ENCODE peak calls at places on chromosomes 3 and 15, in five cellular contexts. One of them, this sample, is unnamed.

GRCh38 chr3:120111898-120112297 is 17.7 kb upstream of the GSK3B start:
- DNase-seq in IMR-90: no peak
- DNase-seq in H9: no peak
- DNase-seq in H1: no peak
- DNase-seq in mesenchymal stem cell: no peak
- DNase-seq in this sample: no peak

GRCh38 chr15:50183112-50183794 is 1.3 kb downstream of the SLC27A2 start:
- DNase-seq in IMR-90: no peak
- DNase-seq in H9: no peak
- DNase-seq in H1: no peak
- DNase-seq in mesenchymal stem cell: no peak
- DNase-seq in this sample: no peak

GRCh38 chr3:36097180-36097579 is 283.1 kb upstream of the STAC start:
- DNase-seq in IMR-90: no peak
- DNase-seq in H9: no peak
- DNase-seq in H1: no peak
- DNase-seq in mesenchymal stem cell: no peak
- DNase-seq in this sample: no peak

GRCh38 chr15:90046846-90047481 is 45.8 kb downstream of the ZNF710 start:
- DNase-seq in IMR-90: no peak
- DNase-seq in H9: no peak
- DNase-seq in H1: no peak
- DNase-seq in mesenchymal stem cell: no peak
- DNase-seq in this sample: no peak

GRCh38 chr15:59384507-59384906 is 11.8 kb upstream of the MYO1E start:
- DNase-seq in IMR-90: no peak
- DNase-seq in H9: no peak
- DNase-seq in H1: no peak
- DNase-seq in mesenchymal stem cell: no peak
- DNase-seq in this sample: no peak

GRCh38 chr15:101307048-101307896 is 12.2 kb upstream of the SNRPA1 start:
- DNase-seq in IMR-90: no peak
- DNase-seq in H9: peak; percentile 22
- DNase-seq in H1: peak; percentile 39
- DNase-seq in mesenchymal stem cell: no peak
- DNase-seq in this sample: no peak

GRCh38 chr3:45693941-45694521 is 4.8 kb downstream of the SACM1L start:
- DNase-seq in IMR-90: no peak
- DNase-seq in H9: no peak
- DNase-seq in H1: no peak
- DNase-seq in mesenchymal stem cell: peak; percentile 15
- DNase-seq in this sample: no peak

GRCh38 chr3:101240719-101241118 is 79.7 kb downstream of the IMPG2 start:
- DNase-seq in IMR-90: no peak
- DNase-seq in H9: no peak
- DNase-seq in H1: no peak
- DNase-seq in mesenchymal stem cell: no peak
- DNase-seq in this sample: no peak

GRCh38 chr15:57302640-57303257 is 73.6 kb upstream of the CGNL1 start:
- DNase-seq in IMR-90: no peak
- DNase-seq in H9: no peak
- DNase-seq in H1: peak; percentile 44
- DNase-seq in mesenchymal stem cell: no peak
- DNase-seq in this sample: no peak

GRCh38 chr3:49469037-49469875 is 811 bp upstream of the DAG1 start:
- DNase-seq in IMR-90: peak; percentile 68
- DNase-seq in H9: peak; percentile 88
- DNase-seq in H1: peak; percentile 69
- DNase-seq in mesenchymal stem cell: peak; percentile 90
- DNase-seq in this sample: no peak

GRCh38 chr3:141952611-141953010 is 76.2 kb downstream of the ATP1B3 start:
- DNase-seq in IMR-90: no peak
- DNase-seq in H9: no peak
- DNase-seq in H1: no peak
- DNase-seq in mesenchymal stem cell: no peak
- DNase-seq in this sample: no peak

GRCh38 chr15:67197364-67197695 is 57.1 kb downstream of the AAGAB start:
- DNase-seq in IMR-90: no peak
- DNase-seq in H9: no peak
- DNase-seq in H1: no peak
- DNase-seq in mesenchymal stem cell: peak; percentile 47
- DNase-seq in this sample: no peak
- H3K23ac ChIP-seq in IMR-90: peak overlapping the region; percentile 69
- H3K23ac ChIP-seq in H9: no peak overlapping the region
- H3K23ac ChIP-seq in H1: no peak overlapping the region
- H3K23ac ChIP-seq in mesenchymal stem cell: no peak overlapping the region
- H3K23ac ChIP-seq in this sample: no peak overlapping the region

GRCh38 chr15:73594109-73594508 is 39.1 kb downstream of the NPTN start:
- DNase-seq in IMR-90: no peak
- DNase-seq in H9: no peak
- DNase-seq in H1: no peak
- DNase-seq in mesenchymal stem cell: no peak
- DNase-seq in this sample: no peak
- H3K4ac ChIP-seq in IMR-90: no peak overlapping the region
- H3K4ac ChIP-seq in H9: no peak overlapping the region
- H3K4ac ChIP-seq in H1: no peak overlapping the region
- H3K4ac ChIP-seq in mesenchymal stem cell: no peak overlapping the region
- H3K4ac ChIP-seq in this sample: no peak overlapping the region

GRCh38 chr3:132721479-132722164 is 587 bp downstream of the NPHP3 start:
- DNase-seq in IMR-90: peak; percentile 67
- DNase-seq in H9: peak; percentile 73
- DNase-seq in H1: peak; percentile 78
- DNase-seq in mesenchymal stem cell: peak; percentile 81
- DNase-seq in this sample: peak; percentile 59
- H3K18ac ChIP-seq in IMR-90: peak overlapping the region; percentile 22
- H3K18ac ChIP-seq in H9: peak overlapping the region; percentile 66
- H3K18ac ChIP-seq in H1: peak overlapping the region; percentile 65
- H3K18ac ChIP-seq in mesenchymal stem cell: peak overlapping the region; percentile 98
- H3K18ac ChIP-seq in this sample: peak overlapping the region; percentile 97

DNA sequence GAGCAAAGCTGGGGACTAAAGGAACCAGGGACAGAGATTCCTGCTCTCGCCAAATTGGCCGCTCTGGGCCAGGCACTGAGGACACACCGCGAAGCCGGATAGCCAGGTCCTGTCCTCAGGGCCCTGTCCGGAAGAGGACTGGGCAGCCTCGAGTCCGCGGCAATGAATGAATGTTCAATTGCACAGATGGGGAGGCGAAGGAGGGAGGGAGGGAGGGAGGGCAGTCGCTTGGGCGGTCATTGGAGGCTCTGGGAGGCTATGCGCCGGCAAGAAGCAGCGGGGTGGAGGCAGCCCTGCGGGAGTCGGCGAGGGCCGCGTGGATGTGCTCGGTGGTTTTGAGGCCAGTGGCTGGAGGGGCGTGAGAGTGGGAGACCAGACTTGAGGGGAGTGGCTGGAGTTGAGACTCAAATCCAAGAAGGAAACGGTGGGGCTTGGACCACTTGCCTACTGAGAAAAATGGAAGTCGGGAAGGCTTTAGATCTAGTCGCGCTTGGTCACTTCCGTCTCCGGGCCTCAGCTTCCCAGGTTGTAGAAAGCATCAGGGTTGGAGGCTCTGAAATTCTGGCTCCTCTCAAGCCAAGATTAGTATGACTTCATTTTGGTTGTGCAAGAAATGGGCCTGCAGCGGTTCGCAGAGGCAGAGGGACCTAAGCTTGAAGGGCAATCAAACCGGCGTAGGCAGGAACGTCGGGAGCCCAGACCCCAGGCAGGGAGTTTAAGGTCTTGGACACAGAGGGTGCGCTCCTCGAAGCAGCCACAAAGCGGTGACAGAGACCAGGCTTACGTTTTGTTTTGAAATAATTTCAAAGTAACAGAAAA is 21.1 kb upstream of the PLXND1 start:
- DNase-seq in IMR-90: peak; percentile 75
- DNase-seq in H9: peak; percentile 86
- DNase-seq in H1: peak; percentile 80
- DNase-seq in mesenchymal stem cell: peak; percentile 90
- DNase-seq in this sample: peak; percentile 65
- H3K23ac ChIP-seq in IMR-90: peak overlapping the region; percentile 92
- H3K23ac ChIP-seq in H9: no peak overlapping the region
- H3K23ac ChIP-seq in H1: no peak overlapping the region
- H3K23ac ChIP-seq in mesenchymal stem cell: no peak overlapping the region
- H3K23ac ChIP-seq in this sample: peak overlapping the region; percentile 89

GRCh38 chr15:85794598-85795319 is at the start of gene KLHL25:
- DNase-seq in IMR-90: peak; percentile 92
- DNase-seq in H9: peak; percentile 96
- DNase-seq in H1: peak; percentile 86
- DNase-seq in mesenchymal stem cell: peak; percentile 95
- DNase-seq in this sample: peak; percentile 91
- H3K4ac ChIP-seq in IMR-90: peak within 1 kb of the TSS; percentile 58
- H3K4ac ChIP-seq in H9: no peak within 1 kb of the TSS
- H3K4ac ChIP-seq in H1: no peak within 1 kb of the TSS
- H3K4ac ChIP-seq in mesenchymal stem cell: peak within 1 kb of the TSS; percentile 70
- H3K4ac ChIP-seq in this sample: no peak within 1 kb of the TSS

GRCh38 chr3:23810342-23811116 is 4.8 kb downstream of the UBE2E1 start:
- DNase-seq in IMR-90: no peak
- DNase-seq in H9: peak; percentile 79
- DNase-seq in H1: peak; percentile 84
- DNase-seq in mesenchymal stem cell: peak; percentile 48
- DNase-seq in this sample: peak; percentile 49
- H3K18ac ChIP-seq in IMR-90: no peak overlapping the region
- H3K18ac ChIP-seq in H9: peak overlapping the region; percentile 98
- H3K18ac ChIP-seq in H1: no peak overlapping the region
- H3K18ac ChIP-seq in mesenchymal stem cell: peak overlapping the region; percentile 81
- H3K18ac ChIP-seq in this sample: peak overlapping the region; percentile 97

DNA sequence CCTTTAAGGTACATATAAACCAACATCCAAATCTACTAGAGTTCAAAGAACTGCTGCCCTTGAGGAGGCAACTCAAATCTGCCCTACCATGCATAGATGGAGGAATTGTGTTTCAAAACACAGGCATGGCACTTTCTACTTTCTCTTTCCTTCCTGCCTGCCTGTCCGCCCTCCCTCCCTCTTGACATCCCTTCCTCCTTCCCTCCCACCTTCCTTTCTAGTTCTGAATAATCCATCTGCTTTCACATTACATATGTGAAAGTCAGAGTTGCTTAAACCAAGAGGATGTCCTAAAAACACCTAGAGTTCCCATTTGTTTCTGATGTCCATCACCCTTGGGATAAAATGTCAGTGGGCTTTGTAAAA is 537.6 kb downstream of the FOXP1 start:
- DNase-seq in IMR-90: no peak
- DNase-seq in H9: no peak
- DNase-seq in H1: no peak
- DNase-seq in mesenchymal stem cell: no peak
- DNase-seq in this sample: no peak
- H3K23ac ChIP-seq in IMR-90: peak overlapping the region; percentile 46
- H3K23ac ChIP-seq in H9: no peak overlapping the region
- H3K23ac ChIP-seq in H1: no peak overlapping the region
- H3K23ac ChIP-seq in mesenchymal stem cell: no peak overlapping the region
- H3K23ac ChIP-seq in this sample: no peak overlapping the region

GRCh38 chr15:73922186-73923151 is 3.8 kb upstream of the LOXL1 start:
- DNase-seq in IMR-90: peak; percentile 70
- DNase-seq in H9: peak; percentile 72
- DNase-seq in H1: peak; percentile 74
- DNase-seq in mesenchymal stem cell: peak; percentile 82
- DNase-seq in this sample: no peak
- H3K4ac ChIP-seq in IMR-90: peak overlapping the region; percentile 100
- H3K4ac ChIP-seq in H9: no peak overlapping the region
- H3K4ac ChIP-seq in H1: peak overlapping the region; percentile 46
- H3K4ac ChIP-seq in mesenchymal stem cell: peak overlapping the region; percentile 92
- H3K4ac ChIP-seq in this sample: peak overlapping the region; percentile 2

GRCh38 chr15:26967719-26968269 is 3.2 kb upstream of the GABRG3 start:
- DNase-seq in IMR-90: no peak
- DNase-seq in H9: peak; percentile 81
- DNase-seq in H1: peak; percentile 72
- DNase-seq in mesenchymal stem cell: no peak
- DNase-seq in this sample: peak; percentile 65

GRCh38 chr15:26972636-26973035 is 1.7 kb downstream of the GABRG3 start:
- DNase-seq in IMR-90: no peak
- DNase-seq in H9: no peak
- DNase-seq in H1: no peak
- DNase-seq in mesenchymal stem cell: no peak
- DNase-seq in this sample: no peak

GRCh38 chr15:26974120-26974780 is 3.3 kb downstream of the GABRG3 start:
- DNase-seq in IMR-90: peak; percentile 9
- DNase-seq in H9: peak; percentile 64
- DNase-seq in H1: peak; percentile 57
- DNase-seq in mesenchymal stem cell: no peak
- DNase-seq in this sample: peak; percentile 37

GRCh38 chr15:26971303-26972018 is 480 bp downstream of the GABRG3 start:
- DNase-seq in IMR-90: no peak
- DNase-seq in H9: peak; percentile 47
- DNase-seq in H1: peak; percentile 61
- DNase-seq in mesenchymal stem cell: no peak
- DNase-seq in this sample: peak; percentile 44

GRCh38 chr15:26970712-26971210 is at the start of gene GABRG3:
- DNase-seq in IMR-90: no peak
- DNase-seq in H9: peak; percentile 77
- DNase-seq in H1: peak; percentile 79
- DNase-seq in mesenchymal stem cell: no peak
- DNase-seq in this sample: peak; percentile 71
- H3K18ac ChIP-seq in IMR-90: no peak within 1 kb of the TSS
- H3K18ac ChIP-seq in H9: no peak within 1 kb of the TSS
- H3K18ac ChIP-seq in H1: no peak within 1 kb of the TSS
- H3K18ac ChIP-seq in mesenchymal stem cell: no peak within 1 kb of the TSS
- H3K18ac ChIP-seq in this sample: peak within 1 kb of the TSS; percentile 99

GRCh38 chr3:14822875-14823807 is 4.4 kb downstream of the FGD5 start:
- DNase-seq in IMR-90: no peak
- DNase-seq in H9: no peak
- DNase-seq in H1: no peak
- DNase-seq in mesenchymal stem cell: no peak
- DNase-seq in this sample: no peak

GRCh38 chr3:14824646-14825045 is 5.9 kb downstream of the FGD5 start:
- DNase-seq in IMR-90: no peak
- DNase-seq in H9: no peak
- DNase-seq in H1: no peak
- DNase-seq in mesenchymal stem cell: no peak
- DNase-seq in this sample: no peak

GRCh38 chr3:14826069-14826468 is 7.3 kb downstream of the FGD5 start:
- DNase-seq in IMR-90: no peak
- DNase-seq in H9: no peak
- DNase-seq in H1: no peak
- DNase-seq in mesenchymal stem cell: no peak
- DNase-seq in this sample: no peak

GRCh38 chr3:14822134-14822533 is 3.4 kb downstream of the FGD5 start:
- DNase-seq in IMR-90: no peak
- DNase-seq in H9: no peak
- DNase-seq in H1: no peak
- DNase-seq in mesenchymal stem cell: no peak
- DNase-seq in this sample: no peak

DNA sequence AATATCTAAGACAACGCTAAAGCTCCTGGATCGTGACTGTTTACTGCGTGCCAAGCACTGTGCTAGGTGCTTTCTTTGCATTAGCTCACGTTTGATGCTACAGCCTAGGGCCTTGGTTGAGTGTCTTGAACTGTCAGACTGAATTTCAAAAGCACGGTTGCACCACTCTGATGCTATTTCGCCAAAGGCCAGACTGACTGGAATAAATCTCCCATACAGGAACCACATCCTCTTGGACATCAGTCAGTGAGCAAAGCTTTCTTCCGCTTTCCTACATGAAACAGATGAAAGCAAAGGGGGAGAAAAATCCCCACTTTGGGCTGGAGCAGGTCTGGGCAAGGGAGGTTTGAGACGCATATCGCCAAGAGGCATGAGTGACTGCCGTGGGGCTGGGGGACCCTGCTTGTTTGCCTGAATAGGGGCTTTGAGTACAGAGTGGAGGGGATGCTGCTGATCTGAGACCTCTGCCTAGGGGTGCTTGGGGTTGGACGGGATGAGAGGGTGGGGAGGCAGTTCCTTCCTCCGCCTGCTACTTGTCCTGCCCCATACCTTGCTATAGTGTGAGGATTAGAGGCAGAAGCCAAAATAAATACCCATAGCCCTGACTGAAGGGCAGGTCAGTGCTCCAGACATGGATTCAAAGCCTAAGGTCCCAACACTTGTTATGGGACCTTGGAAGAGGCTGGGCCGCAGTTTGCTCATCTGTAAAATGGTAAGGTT is 5.3 kb downstream of the FGD5 start:
- DNase-seq in IMR-90: no peak
- DNase-seq in H9: no peak
- DNase-seq in H1: no peak
- DNase-seq in mesenchymal stem cell: no peak
- DNase-seq in this sample: no peak
- H3K23ac ChIP-seq in IMR-90: no peak overlapping the region
- H3K23ac ChIP-seq in H9: no peak overlapping the region
- H3K23ac ChIP-seq in H1: no peak overlapping the region
- H3K23ac ChIP-seq in mesenchymal stem cell: no peak overlapping the region
- H3K23ac ChIP-seq in this sample: no peak overlapping the region

This sample was measured in neuronal stem cell.